ENCODE peak calls at places on chromosome 11, in nine cellular contexts. G is astrocyte of the spinal cord; V is ovary; J is effector memory CD4-positive, alpha-beta T cell; N is osteoblast; R is SJSA1; Y is Caco-2; U is neuronal stem cell; M is heart right ventricle. Q is an unnamed sample.

GRCh38 chr11:1839204-1839923 is 583 bp downstream of the TNNI2 start:
- DNase-seq in R (no peak), Y (no peak), J (no peak), V (no peak), M (no peak), U (no peak), N (no peak), G (no peak), Q (no peak)

GRCh38 chr11:58968251-58968711 is 29.0 kb downstream of the GLYATL1 start:
- DNase-seq in V (no peak), G (no peak), Y (peak), N (peak), R (no peak), J (no peak), U (no peak), M (no peak), Q (no peak)

GRCh38 chr11:48109046-48109666 is 107.5 kb upstream of the OR4B1 start:
- DNase-seq in G (peak), R (peak), U (no peak), J (no peak), V (no peak), N (no peak), M (no peak), Y (peak), Q (peak)

GRCh38 chr11:1483445-1483961 is 3.1 kb downstream of the MOB2 start:
- DNase-seq in U (no peak), V (peak), G (no peak), Y (no peak), N (peak), M (peak), R (no peak), J (no peak), Q (no peak)

GRCh38 chr11:23078289-23078971 is 218.2 kb upstream of the CCDC179 start:
- DNase-seq in J (no peak), V (no peak), U (no peak), G (peak), R (peak), M (no peak), Y (no peak), N (peak), Q (peak)

GRCh38 chr11:76185931-76186401 is 20.3 kb downstream of the WNT11 start:
- DNase-seq in M (peak), V (peak), J (no peak), Y (no peak), G (peak), N (peak), U (no peak), R (no peak), Q (no peak)

GRCh38 chr11:108863528-108863927 is 198.7 kb downstream of the DDX10 start:
- DNase-seq in V (no peak), G (no peak), M (no peak), J (no peak), Y (no peak), U (no peak), N (no peak), R (no peak), Q (no peak)

GRCh38 chr11:117945047-117945820 is 16.0 kb upstream of the TMPRSS13 start:
- DNase-seq in V (no peak), R (no peak), Y (no peak), M (no peak), U (no peak), G (no peak), J (no peak), N (peak), Q (no peak)

GRCh38 chr11:119974467-119974866 is 163.4 kb downstream of the TRIM29 start:
- DNase-seq in J (no peak), U (no peak), R (no peak), M (no peak), Y (no peak), V (no peak), N (no peak), G (no peak), Q (no peak)

GRCh38 chr11:116835042-116835772 is 2.2 kb downstream of the APOA1 start:
- DNase-seq in G (no peak), Y (no peak), M (no peak), J (no peak), U (no peak), R (no peak), N (no peak), V (no peak), Q (no peak)

GRCh38 chr11:74024630-74025029 is 15.7 kb upstream of the UCP3 start:
- DNase-seq in N (no peak), Y (no peak), V (no peak), M (peak), G (peak), U (no peak), J (no peak), R (peak), Q (peak)

GRCh38 chr11:91265946-91266345 is 958.7 kb upstream of the FAT3 start:
- DNase-seq in U (no peak), M (no peak), R (no peak), Y (no peak), G (no peak), N (peak), J (no peak), V (no peak), Q (no peak)

GRCh38 chr11:71342116-71342515 is 89.7 kb upstream of the SHANK2 start:
- DNase-seq in N (peak), U (no peak), G (no peak), Y (no peak), M (no peak), R (no peak), J (no peak), V (no peak), Q (peak)

GRCh38 chr11:102279641-102280170 is 37.6 kb upstream of the BIRC3 start:
- DNase-seq in M (no peak), U (no peak), V (no peak), Y (peak), R (no peak), G (peak), J (no peak), N (peak), Q (peak)

GRCh38 chr11:17063171-17064002 is 14.1 kb downstream of the RPS13 start:
- DNase-seq in M (peak), J (no peak), N (peak), U (peak), G (peak), V (peak), R (peak), Y (peak), Q (peak)

GRCh38 chr11:67349457-67349856 is 3.9 kb downstream of the POLD4 start:
- DNase-seq in Y (no peak), N (peak), V (no peak), R (no peak), M (no peak), J (no peak), U (no peak), G (no peak), Q (no peak)

GRCh38 chr11:20374746-20375305 is 11.3 kb downstream of the HTATIP2 start:
- DNase-seq in J (no peak), U (no peak), R (peak), M (no peak), N (peak), G (no peak), V (no peak), Y (no peak), Q (peak)

GRCh38 chr11:71252782-71253730 is 679 bp upstream of the SHANK2 start:
- DNase-seq in J (no peak), N (peak), G (peak), Y (peak), U (no peak), V (no peak), R (peak), M (no peak), Q (peak)

GRCh38 chr11:87300640-87301381 is 263.1 kb downstream of the TMEM135 start:
- DNase-seq in U (no peak), N (no peak), G (no peak), Y (no peak), J (no peak), R (no peak), M (no peak), V (no peak), Q (peak)

GRCh38 chr11:35151241-35151640 is 12.3 kb downstream of the CD44 start:
- DNase-seq in V (no peak), G (no peak), U (no peak), R (no peak), M (no peak), N (no peak), Y (no peak), J (no peak), Q (no peak)

DNA sequence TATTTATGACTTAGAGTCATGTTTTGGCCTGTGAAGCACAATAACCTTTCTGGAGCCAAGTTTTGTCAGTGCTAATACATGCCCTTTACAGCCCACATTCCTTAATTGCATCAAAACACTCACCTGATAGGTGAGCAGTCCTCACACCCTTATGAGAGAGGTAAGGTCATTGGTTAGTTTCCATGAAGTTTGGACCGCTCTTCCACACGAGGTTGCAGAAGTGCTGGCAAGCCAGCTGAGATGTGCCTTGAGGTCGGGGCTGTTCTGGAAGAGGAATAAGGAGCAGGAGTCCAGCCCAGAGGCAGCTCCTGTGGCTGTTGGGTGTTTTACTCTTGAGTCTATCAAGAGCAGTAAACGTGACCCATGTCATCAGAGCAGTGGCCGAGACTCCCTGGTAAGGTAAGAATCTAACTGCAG is 76.3 kb downstream of the CYB5R2 start:
- DNase-seq in M (no peak), J (no peak), N (no peak), G (no peak), R (no peak), U (no peak), Y (no peak), V (no peak), Q (peak)
- H3K4me3 ChIP-seq in M (no peak), J (no peak), N (no peak), G (no peak), R (no peak), U (no peak), Y (no peak), V (no peak), Q (peak)

DNA sequence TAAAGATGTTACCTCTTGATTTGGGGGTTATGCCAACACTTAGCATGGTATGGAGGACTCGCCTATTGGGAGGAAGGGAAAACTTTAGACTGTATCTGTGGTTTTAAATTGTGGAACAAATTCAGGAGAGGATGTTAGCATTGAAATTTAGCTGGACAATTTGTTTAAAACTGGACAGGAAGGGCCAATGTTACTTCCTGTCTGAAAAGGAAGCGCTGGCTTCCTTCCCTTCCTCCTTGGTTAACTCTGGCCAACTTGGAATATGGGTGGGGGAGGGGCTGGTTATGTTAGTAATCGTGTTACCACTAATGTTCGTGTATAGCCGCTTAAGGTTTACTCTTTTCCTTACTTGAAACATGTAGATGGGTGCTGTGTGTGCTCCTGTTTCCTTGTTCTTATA is 13.9 kb downstream of the CTNND1 start:
- DNase-seq in Y (no peak), U (no peak), N (no peak), M (no peak), J (no peak), G (peak), R (peak), V (no peak), Q (no peak)
- H3K4me3 ChIP-seq in Y (no peak), U (no peak), N (peak), M (peak), J (no peak), G (no peak), R (no peak), V (no peak), Q (no peak)

DNA sequence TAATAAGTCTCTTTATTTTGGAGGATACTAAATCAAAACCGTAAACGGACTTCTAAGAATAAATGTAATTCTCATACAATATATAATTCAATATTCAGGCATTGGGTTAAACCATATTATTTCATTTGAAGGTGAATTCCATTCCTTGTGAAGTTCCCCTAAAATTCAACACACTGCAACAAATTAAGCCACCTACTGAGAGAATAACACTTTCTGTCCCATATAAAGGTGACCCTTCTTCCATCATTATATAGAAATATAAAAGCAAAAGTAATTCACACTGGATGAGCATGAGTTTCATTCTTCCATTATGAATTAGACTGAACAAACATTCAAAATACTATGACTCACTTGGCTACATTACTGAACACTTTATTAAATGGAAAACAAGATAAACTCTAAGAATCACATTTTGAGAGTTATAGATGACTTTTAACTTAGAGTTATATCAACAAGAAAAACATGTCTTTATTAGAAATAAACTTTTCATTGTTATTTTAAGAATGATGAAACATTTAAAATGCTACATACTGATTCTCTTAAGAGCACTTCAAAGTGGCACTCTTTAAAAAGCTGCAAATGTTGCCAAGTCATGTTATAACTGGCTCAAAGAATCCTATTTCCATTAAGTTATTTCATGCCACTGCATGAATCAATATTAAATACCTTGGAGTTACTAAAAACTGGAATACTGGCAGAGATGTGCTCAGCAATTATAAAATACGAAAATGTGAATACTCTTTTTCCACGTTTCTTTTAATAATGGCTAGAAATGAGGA is 2.7 kb downstream of the SESN3 start:
- DNase-seq in V (no peak), N (peak), M (no peak), Y (no peak), G (peak), U (no peak), R (no peak), J (no peak), Q (peak)
- H3K4me3 ChIP-seq in V (no peak), N (peak), M (no peak), Y (no peak), G (peak), U (peak), R (no peak), J (peak), Q (peak)

DNA sequence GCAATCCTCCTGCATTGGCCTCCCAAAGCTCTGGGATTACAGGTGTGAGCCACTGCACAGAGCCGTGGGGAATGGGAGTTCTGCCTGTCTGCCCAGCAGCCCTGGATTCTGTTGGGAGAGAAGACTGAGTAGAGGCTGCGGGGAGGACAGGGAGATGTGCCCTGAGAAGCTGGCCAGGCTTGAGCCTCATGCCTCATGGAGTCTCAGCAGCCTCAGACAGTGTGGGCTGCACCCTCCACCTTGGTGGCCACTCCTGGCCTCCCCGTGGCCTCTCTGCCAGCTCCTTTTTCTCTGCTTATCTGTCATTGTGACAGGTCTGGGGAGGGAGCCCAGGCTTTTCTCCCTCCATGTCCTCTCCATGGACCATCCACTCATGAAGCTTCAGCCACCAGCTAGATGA is 43.2 kb downstream of the DKK3 start:
- DNase-seq in R (no peak), U (no peak), J (no peak), N (no peak), M (no peak), Y (no peak), G (no peak), V (no peak), Q (no peak)
- H3K4me3 ChIP-seq in R (no peak), U (no peak), J (no peak), N (no peak), M (no peak), Y (no peak), G (no peak), V (no peak), Q (no peak)

GRCh38 chr11:61917043-61917356 is 366 bp downstream of the RAB3IL1 start:
- DNase-seq in G (no peak), U (no peak), J (no peak), R (no peak), Y (no peak), N (peak), V (no peak), M (no peak), Q (no peak)
- H3K4me3 ChIP-seq in G (peak), U (peak), J (peak), R (peak), Y (peak), N (peak), V (peak), M (peak), Q (no peak)

GRCh38 chr11:31795706-31796522 is 15.2 kb downstream of the PAX6 start:
- DNase-seq in U (no peak), M (no peak), G (no peak), R (no peak), J (no peak), V (no peak), Y (no peak), N (peak), Q (no peak)

GRCh38 chr11:31798057-31799035 is 12.8 kb downstream of the PAX6 start:
- DNase-seq in U (no peak), M (no peak), Y (no peak), R (no peak), G (no peak), J (no peak), V (no peak), N (peak), Q (no peak)

GRCh38 chr11:31799036-31799793 is 11.9 kb downstream of the PAX6 start:
- DNase-seq in V (no peak), G (no peak), N (peak), R (no peak), J (no peak), U (no peak), Y (no peak), M (no peak), Q (no peak)

GRCh38 chr11:31796523-31797226 is 14.4 kb downstream of the PAX6 start:
- DNase-seq in J (no peak), M (no peak), N (peak), U (no peak), V (no peak), R (no peak), Y (no peak), G (no peak), Q (no peak)

GRCh38 chr11:31797227-31798056 is 13.7 kb downstream of the PAX6 start:
- DNase-seq in G (no peak), R (no peak), Y (no peak), M (no peak), V (no peak), J (no peak), N (peak), U (no peak), Q (no peak)
- H3K4me3 ChIP-seq in G (no peak), R (no peak), Y (no peak), M (no peak), V (no peak), J (no peak), N (peak), U (no peak), Q (no peak)

DNA sequence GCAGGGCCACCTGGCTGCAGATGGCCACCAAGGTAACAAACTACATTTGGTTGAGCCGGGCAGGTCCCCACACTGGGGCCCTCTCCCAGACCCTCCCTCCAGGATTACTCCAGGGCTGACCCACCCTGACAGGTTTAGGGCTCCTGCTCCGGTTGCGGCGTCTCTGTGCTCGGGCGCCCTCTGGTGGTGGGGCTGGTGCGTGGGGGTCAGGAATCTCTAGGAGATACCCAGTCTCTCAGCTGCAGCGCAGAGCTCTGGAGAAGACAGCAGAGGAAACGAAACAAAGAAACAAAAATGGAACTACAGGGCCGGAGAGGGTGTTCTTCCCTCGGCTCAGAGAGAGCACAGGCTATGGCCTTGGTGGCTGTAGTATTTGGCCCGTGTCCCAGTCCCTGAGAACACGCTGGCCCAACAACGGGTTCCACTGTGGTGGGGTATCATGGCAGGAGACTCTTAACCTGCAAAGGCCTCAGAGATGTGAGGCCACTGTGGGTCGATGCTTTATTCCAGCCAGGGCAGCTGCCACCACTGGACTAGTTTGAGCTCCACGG is 2.4 kb downstream of the C11orf96 start:
- DNase-seq in J (peak), V (peak), N (peak), R (peak), U (no peak), M (peak), G (no peak), Y (peak), Q (peak)
- H3K4me3 ChIP-seq in J (no peak), V (peak), N (peak), R (peak), U (no peak), M (peak), G (no peak), Y (no peak), Q (no peak)

GRCh38 chr11:27717801-27718229 is 17.6 kb upstream of the BDNF start:
- DNase-seq in J (no peak), U (no peak), M (no peak), V (no peak), N (no peak), Y (no peak), G (peak), R (peak), Q (no peak)
- H3K4me3 ChIP-seq in J (no peak), U (peak), M (peak), V (no peak), N (peak), Y (peak), G (peak), R (peak), Q (peak)